ENCODE peak calls at places on chromosome 10, in seven cellular contexts. T is AG04450, M is WTC11, O is adrenal gland, U is natural killer cell, K is K562, C is astrocyte of the spinal cord. I is an unnamed sample.

GRCh38 chr10:43398939-43399871 is 9.8 kb downstream of the HNRNPF start:
- DNase-seq in T (no peak), M (no peak), O (no peak), U (no peak), K (no peak), C (peak; percentile 37), I (no peak)

GRCh38 chr10:28913436-28913835 is 236.1 kb downstream of the BAMBI start:
- DNase-seq in T (no peak), M (no peak), O (no peak), U (no peak), K (no peak), C (no peak), I (no peak)

GRCh38 chr10:113454341-113455061 is 98.4 kb upstream of the HABP2 start:
- DNase-seq in T (no peak), M (peak; percentile 84), O (peak; percentile 34), U (peak; percentile 16), K (peak; percentile 36), C (peak; percentile 35), I (peak; percentile 61)

GRCh38 chr10:32061440-32061839 is 5.2 kb upstream of the KIF5B start:
- DNase-seq in T (no peak), M (no peak), O (no peak), U (no peak), K (no peak), C (no peak), I (no peak)

GRCh38 chr10:84715911-84716310 is 387.5 kb downstream of the CCSER2 start:
- DNase-seq in T (no peak), M (peak; percentile 69), O (peak; percentile 12), U (no peak), K (peak; percentile 64), C (peak; percentile 1), I (peak; percentile 43)

GRCh38 chr10:110498087-110498981 is 627 bp downstream of the DUSP5 start:
- DNase-seq in T (no peak), M (peak; percentile 51), O (peak; percentile 67), U (peak; percentile 63), K (peak; percentile 47), C (peak; percentile 41), I (peak; percentile 71)

GRCh38 chr10:7195118-7195517 is 215.7 kb downstream of the SFMBT2 start:
- DNase-seq in T (no peak), M (no peak), O (no peak), U (no peak), K (no peak), C (no peak), I (no peak)

GRCh38 chr10:58625070-58625469 is 112.4 kb downstream of the BICC1 start:
- DNase-seq in T (peak; percentile 68), M (no peak), O (no peak), U (no peak), K (no peak), C (peak; percentile 91), I (no peak)

GRCh38 chr10:11164806-11165590 is 147.3 kb downstream of the CELF2 start:
- DNase-seq in T (peak; percentile 63), M (peak; percentile 28), O (peak; percentile 33), U (peak; percentile 65), K (peak; percentile 53), C (peak; percentile 73), I (peak; percentile 45)

GRCh38 chr10:120575411-120575810 is 118.4 kb downstream of the PLPP4 start:
- DNase-seq in T (no peak), M (no peak), O (no peak), U (no peak), K (no peak), C (no peak), I (no peak)

GRCh38 chr10:110810625-110811024 is 61.1 kb upstream of the PDCD4 start:
- DNase-seq in T (no peak), M (no peak), O (no peak), U (no peak), K (no peak), C (no peak), I (no peak)

GRCh38 chr10:43026039-43026973 is 50.6 kb upstream of the RET start:
- DNase-seq in T (no peak), M (peak; percentile 77), O (no peak), U (no peak), K (no peak), C (no peak), I (peak; percentile 74)

GRCh38 chr10:110209926-110210662 is 2.7 kb downstream of the MXI1 start:
- DNase-seq in T (no peak), M (peak; percentile 39), O (peak; percentile 69), U (peak; percentile 55), K (peak; percentile 43), C (peak; percentile 45), I (peak; percentile 59)

GRCh38 chr10:91034494-91035157 is 113.7 kb upstream of the ANKRD1 start:
- DNase-seq in T (no peak), M (no peak), O (peak; percentile 72), U (no peak), K (no peak), C (peak; percentile 71), I (peak; percentile 29)

GRCh38 chr10:28130267-28130666 is 131.4 kb upstream of the ODAD2 start:
- DNase-seq in T (peak; percentile 24), M (no peak), O (no peak), U (no peak), K (no peak), C (peak; percentile 63), I (no peak)

GRCh38 chr10:75375828-75376227 is 25.7 kb downstream of the ZNF503 start:
- DNase-seq in T (no peak), M (no peak), O (no peak), U (no peak), K (no peak), C (no peak), I (no peak)

GRCh38 chr10:86376852-86377796 is 10.5 kb upstream of the GRID1 start:
- DNase-seq in T (no peak), M (peak; percentile 95), O (peak; percentile 66), U (peak; percentile 80), K (peak; percentile 78), C (peak; percentile 55), I (peak; percentile 96)

GRCh38 chr10:33273295-33274002 is 61.0 kb downstream of the NRP1 start:
- DNase-seq in T (peak; percentile 88), M (peak; percentile 19), O (peak; percentile 82), U (no peak), K (no peak), C (peak; percentile 94), I (no peak)

GRCh38 chr10:98055875-98056516 is 25.6 kb upstream of the CRTAC1 start:
- DNase-seq in T (no peak), M (peak; percentile 74), O (no peak), U (no peak), K (peak; percentile 15), C (peak; percentile 5), I (peak; percentile 85)

GRCh38 chr10:71707240-71707789 is 12.3 kb downstream of the C10orf105 start:
- DNase-seq in T (no peak), M (no peak), O (no peak), U (no peak), K (no peak), C (no peak), I (no peak)

GRCh38 chr10:71703577-71703976 is 16.0 kb downstream of the C10orf105 start:
- DNase-seq in T (no peak), M (no peak), O (no peak), U (no peak), K (no peak), C (no peak), I (no peak)

GRCh38 chr10:71704816-71705215 is 14.8 kb downstream of the C10orf105 start:
- DNase-seq in T (no peak), M (no peak), O (no peak), U (no peak), K (no peak), C (no peak), I (no peak)

GRCh38 chr10:71706216-71707121 is 13.1 kb downstream of the C10orf105 start:
- DNase-seq in T (no peak), M (no peak), O (no peak), U (no peak), K (no peak), C (no peak), I (no peak)

GRCh38 chr10:71705582-71705981 is 14.0 kb downstream of the C10orf105 start:
- DNase-seq in T (no peak), M (no peak), O (no peak), U (no peak), K (no peak), C (no peak), I (no peak)
- TF ChIP-seq CTCF in T (peak; percentile 9), M (no peak), O (no peak), U (no peak), K (peak; percentile 15), C (no peak), I (no peak)

DNA sequence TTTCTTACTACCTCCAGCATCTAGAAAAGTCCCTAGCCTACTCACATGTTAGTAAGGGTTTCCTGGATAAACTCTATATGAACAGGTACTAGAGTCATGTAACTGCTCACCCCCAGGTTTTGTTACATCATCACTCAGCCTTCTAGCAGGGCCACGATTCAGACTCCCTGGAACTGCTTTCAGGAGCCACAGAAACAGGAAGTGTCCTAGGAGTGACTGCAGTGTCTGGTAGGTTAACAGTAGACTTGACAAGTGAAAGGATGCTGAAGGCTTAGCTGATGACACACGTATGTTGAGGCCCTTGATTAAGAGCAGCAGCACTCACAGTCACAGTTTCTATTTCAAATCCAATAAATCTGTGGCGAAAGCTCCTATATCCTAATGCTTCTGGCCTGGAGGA is 101.2 kb downstream of the DNMBP start:
- DNase-seq in T (no peak), M (no peak), O (no peak), U (no peak), K (no peak), C (no peak), I (no peak)
- TF ChIP-seq CTCF in T (no peak), M (no peak), O (no peak), U (no peak), K (no peak), C (no peak), I (no peak)

DNA sequence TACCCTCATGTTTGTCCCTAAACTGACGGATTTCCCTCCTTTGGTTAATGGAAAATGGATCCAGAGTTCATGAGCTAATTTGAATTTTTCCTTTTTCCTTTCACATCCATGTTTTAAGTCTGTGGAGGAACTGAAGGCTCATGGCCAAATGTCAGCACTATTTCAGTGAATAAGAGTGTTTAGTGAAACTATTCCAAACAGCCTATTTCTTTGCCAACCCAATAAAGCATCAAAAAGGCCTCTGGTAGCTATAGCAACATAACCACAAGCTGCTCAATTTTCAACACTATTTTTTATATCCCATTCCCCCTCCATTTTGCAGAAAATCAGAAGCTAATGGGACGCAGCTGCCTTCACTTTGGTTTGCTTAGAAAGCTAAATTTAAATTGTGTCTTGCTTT is 1454.1 kb downstream of the GATA3 start:
- DNase-seq in T (no peak), M (no peak), O (no peak), U (no peak), K (no peak), C (no peak), I (no peak)
- TF ChIP-seq CTCF in T (no peak), M (no peak), O (no peak), U (no peak), K (no peak), C (no peak), I (no peak)

DNA sequence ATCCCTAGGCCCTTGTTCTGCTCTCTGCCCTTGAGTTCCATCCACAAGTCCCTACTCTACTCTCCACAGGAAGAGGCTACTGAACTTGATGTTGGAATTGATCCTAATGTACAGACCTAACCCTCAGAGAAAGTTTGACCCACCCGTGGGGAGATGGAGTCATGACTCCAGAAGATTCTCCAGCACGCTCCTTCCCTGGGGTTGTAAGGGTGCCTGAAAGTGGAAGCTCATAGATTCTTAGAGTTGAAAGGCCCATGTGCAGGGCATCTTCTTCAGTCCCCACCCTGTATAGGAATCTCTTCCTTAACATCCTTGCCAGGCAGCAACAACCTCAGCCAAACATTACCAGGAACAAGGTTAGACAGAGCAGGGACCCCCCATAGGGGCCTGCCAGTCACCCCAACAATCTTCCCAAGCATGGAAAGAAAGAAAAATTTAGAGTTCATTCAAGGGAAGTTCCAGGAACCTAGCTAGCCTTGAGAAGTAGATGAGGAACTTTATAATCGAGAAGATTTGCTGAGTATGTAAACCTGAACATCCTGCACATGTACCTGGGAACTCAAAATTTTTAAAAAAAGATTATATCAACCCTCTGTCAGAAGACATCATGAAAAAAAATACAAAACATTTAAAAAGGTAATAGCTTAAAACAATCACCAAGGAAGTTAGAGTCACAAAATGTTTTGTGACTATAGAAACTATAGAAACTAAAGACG is 49.5 kb downstream of the THNSL1 start:
- DNase-seq in T (no peak), M (no peak), O (no peak), U (no peak), K (no peak), C (no peak), I (no peak)
- TF ChIP-seq CTCF in T (no peak), M (no peak), O (no peak), U (no peak), K (no peak), C (no peak), I (no peak)

I was measured in nephron progenitor cell.